ENCODE peak calls at places on chromosome 9, in five cellular contexts. Z is A549, T is lung, L is small intestine, X is uterus. O is an unnamed sample. For H3K4me1 and H3K9me3, the result is how much of the 10 kb centered on the place peaks cover.

GRCh38 chr9:131636593-131636992 is 91.3 kb downstream of the PRRT1B start:
- DNase-seq in Z (no peak), L (no peak), X (no peak), T (no peak), O (peak)

GRCh38 chr9:68533678-68534077 is 7.0 kb downstream of the TMEM252 start:
- DNase-seq in T (no peak), X (no peak), Z (no peak), L (no peak), O (no peak)

GRCh38 chr9:135492886-135493669 is 7.4 kb upstream of the MRPS2 start:
- DNase-seq in X (no peak), Z (no peak), L (no peak), T (no peak), O (peak)

GRCh38 chr9:135701067-135701967 is 668 bp upstream of the KCNT1 start:
- DNase-seq in Z (no peak), L (no peak), X (no peak), T (no peak), O (no peak)

GRCh38 chr9:83965350-83966208 is 14.4 kb downstream of the HNRNPK start:
- DNase-seq in Z (no peak), X (no peak), T (no peak), L (peak), O (no peak)

GRCh38 chr9:130448035-130448624 is 3.4 kb downstream of the ASS1 start:
- DNase-seq in X (no peak), L (no peak), T (no peak), Z (no peak), O (peak)

GRCh38 chr9:16816006-16816405 is 54.5 kb downstream of the BNC2 start:
- DNase-seq in L (no peak), X (no peak), Z (no peak), T (no peak), O (no peak)

GRCh38 chr9:105385372-105385985 is 62.4 kb upstream of the FSD1L start:
- DNase-seq in L (peak), X (peak), Z (no peak), T (no peak), O (no peak)

GRCh38 chr9:89375181-89375760 is 57.0 kb downstream of the SECISBP2 start:
- DNase-seq in L (peak), Z (no peak), T (no peak), X (no peak), O (peak)

GRCh38 chr9:106588601-106589000 is 274.4 kb upstream of the ZNF462 start:
- DNase-seq in L (no peak), Z (no peak), X (no peak), T (no peak), O (no peak)

GRCh38 chr9:105656131-105656921 is 5.9 kb upstream of the TAL2 start:
- DNase-seq in T (no peak), X (no peak), Z (peak), L (peak), O (peak)

GRCh38 chr9:90900130-90900529 is 98.5 kb downstream of the SYK start:
- DNase-seq in X (no peak), T (no peak), Z (no peak), L (no peak), O (peak)

GRCh38 chr9:69963728-69964127 is 79.9 kb upstream of the MAMDC2 start:
- DNase-seq in X (no peak), Z (no peak), T (no peak), L (no peak), O (no peak)

GRCh38 chr9:136095028-136095494 is at the start of gene NACC2:
- DNase-seq in T (no peak), Z (no peak), L (peak), X (peak), O (peak)

GRCh38 chr9:118059520-118060278 is 355.5 kb downstream of the TLR4 start:
- DNase-seq in T (no peak), L (peak), Z (no peak), X (no peak), O (peak)

GRCh38 chr9:121339437-121339836 is 30.6 kb downstream of the STOM start:
- DNase-seq in T (no peak), Z (no peak), X (no peak), L (no peak), O (no peak)

GRCh38 chr9:3526903-3527652 is 1.3 kb upstream of the RFX3 start:
- DNase-seq in X (no peak), L (peak), T (no peak), Z (peak), O (no peak)

DNA sequence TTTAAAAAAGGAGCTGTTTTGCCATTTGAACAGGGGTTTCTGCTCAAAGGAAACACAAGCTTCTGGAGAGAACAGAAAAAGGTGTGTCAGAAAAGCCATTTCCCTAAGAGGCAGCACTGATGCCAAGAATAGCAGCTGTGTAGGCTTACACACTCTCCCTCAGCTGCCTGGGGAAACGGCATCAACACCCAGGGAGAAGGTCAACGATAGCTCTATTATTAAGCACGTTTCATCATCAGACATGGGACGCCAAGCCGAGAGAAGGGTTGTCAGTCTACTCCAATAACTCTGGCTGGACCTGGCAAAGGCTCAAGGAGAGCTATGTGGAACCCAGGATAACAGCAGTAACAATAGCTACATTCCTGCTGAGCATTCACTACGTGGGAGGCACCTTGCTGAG is 314.2 kb downstream of the CDK5RAP2 start:
- DNase-seq in T (no peak), X (no peak), Z (no peak), L (no peak), O (peak)
- H3K27ac ChIP-seq in T (no peak), X (no peak), Z (no peak), L (no peak), O (no peak)

DNA sequence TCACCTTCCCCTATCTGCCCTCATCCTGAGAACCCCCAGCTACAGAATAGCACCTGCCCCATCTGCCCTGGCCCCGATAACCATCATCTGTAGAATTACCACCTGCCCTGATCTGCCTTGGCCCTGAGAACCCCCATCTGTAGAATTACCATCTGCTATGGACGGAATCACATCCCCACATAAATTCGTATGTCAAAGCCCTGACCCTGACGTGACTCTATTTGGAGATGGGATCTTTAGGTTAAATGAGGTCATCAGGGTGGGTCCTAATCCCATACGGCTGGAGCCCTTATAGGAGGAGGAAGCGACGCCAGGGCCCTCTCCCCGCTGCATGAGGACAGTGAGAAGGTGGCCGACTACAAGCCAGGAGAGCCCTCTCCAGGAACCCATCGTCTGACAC is 32.6 kb downstream of the SARDH start:
- DNase-seq in Z (no peak), T (no peak), L (no peak), X (no peak), O (no peak)
- H3K4me1 ChIP-seq in Z (under half), T (under half), L (under half), X (under half), O (under half)

GRCh38 chr9:23172979-23173637 is 652.9 kb downstream of the ELAVL2 start:
- DNase-seq in T (no peak), Z (no peak), L (no peak), X (no peak), O (no peak)
- H3K9me3 ChIP-seq in T (under half), Z (under half), L (under half), X (under half), O (under half)

GRCh38 chr9:95129651-95130291 is 187.7 kb downstream of the FANCC start:
- DNase-seq in L (peak), X (no peak), T (no peak), Z (no peak), O (no peak)
- H3K27ac ChIP-seq in L (no peak), X (no peak), T (no peak), Z (no peak), O (no peak)

DNA sequence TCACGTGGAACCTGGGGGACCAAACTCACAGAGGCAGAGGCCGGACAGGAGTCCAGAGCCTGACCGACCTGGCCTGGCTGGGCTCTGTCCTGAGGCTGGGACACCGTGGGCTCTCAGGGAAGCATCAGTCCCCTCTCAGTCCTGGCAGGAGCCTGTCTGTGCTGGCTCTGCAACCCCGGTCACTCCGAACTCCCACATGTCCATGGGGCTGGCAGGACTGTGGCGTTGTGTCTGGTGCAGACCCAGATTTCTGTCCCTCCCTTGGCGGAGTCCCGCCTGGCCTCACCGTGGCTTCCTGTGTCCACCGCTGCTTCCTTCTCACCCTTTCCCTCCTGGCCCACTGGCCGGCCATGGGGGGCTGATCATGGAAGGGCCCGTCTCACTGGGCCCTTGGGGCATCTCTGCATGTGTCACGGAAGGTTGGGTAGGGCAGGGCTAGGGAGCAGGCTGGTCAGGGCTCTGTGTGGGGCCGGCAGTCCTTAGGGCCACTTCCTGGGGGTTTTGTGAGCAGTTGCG is 68.8 kb downstream of the RXRA start:
- DNase-seq in T (no peak), L (no peak), Z (no peak), X (no peak), O (no peak)
- H3K4me1 ChIP-seq in T (half or more), L (under half), Z (under half), X (under half), O (under half)

DNA sequence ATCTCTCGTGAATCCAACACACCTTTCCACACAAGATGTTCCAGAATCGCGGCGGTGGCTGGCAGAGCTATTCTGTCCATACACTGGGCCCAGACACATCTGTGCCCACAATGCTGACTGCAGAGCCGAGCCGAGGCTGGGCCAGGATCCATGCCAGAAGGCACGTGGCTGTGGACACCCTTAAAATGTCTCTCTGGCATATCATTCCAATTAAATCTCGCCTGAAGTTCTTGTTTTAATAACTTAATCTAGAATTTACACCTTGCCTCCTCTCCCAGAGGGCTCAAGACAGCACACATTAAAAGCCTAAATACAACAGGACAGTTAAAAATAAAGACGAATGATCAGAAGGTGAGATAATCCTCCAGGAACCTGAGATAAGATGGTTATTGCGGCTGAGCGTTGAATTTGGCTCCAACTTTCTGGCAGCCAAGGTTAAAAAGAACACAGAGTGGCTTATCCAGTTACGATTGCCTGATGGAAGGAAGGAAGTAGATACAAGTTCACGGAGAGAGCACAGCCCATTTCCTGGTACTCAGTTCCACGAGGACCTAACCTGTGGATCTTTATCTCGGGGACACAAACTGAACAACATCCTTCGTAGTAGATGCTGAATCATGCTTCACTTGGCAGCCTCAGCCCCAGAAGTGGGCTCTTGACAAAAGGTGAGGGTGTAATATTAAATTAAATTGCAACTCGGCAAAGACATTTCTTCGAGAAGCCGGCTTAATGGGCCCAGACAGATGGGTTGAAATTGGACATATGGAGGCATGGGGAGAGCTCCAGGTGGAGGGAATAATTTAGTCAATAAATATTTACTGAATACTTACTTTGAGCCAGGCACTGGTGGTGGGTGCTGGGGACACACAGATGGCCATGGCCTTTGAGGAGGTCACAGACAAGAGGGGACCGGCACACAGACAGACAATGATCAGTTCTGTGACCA is 86.0 kb upstream of the TBC1D2 start:
- DNase-seq in X (no peak), Z (no peak), L (no peak), T (no peak), O (no peak)
- H3K9me3 ChIP-seq in X (under half), Z (under half), L (under half), T (under half), O (under half)

GRCh38 chr9:126327750-126328120 is 1.1 kb downstream of the MVB12B start:
- DNase-seq in T (no peak), X (no peak), Z (no peak), L (no peak), O (no peak)

GRCh38 chr9:126331964-126332748 is 5.5 kb downstream of the MVB12B start:
- DNase-seq in L (no peak), X (no peak), T (no peak), Z (no peak), O (no peak)

GRCh38 chr9:126327016-126327749 is 554 bp downstream of the MVB12B start:
- DNase-seq in L (no peak), Z (peak), X (peak), T (no peak), O (no peak)

GRCh38 chr9:126328415-126328814 is 1.8 kb downstream of the MVB12B start:
- DNase-seq in L (no peak), T (no peak), Z (no peak), X (no peak), O (no peak)

GRCh38 chr9:126329476-126330275 is 3.0 kb downstream of the MVB12B start:
- DNase-seq in L (peak), Z (no peak), T (no peak), X (no peak), O (peak)
- H3K27ac ChIP-seq in L (peak), Z (no peak), T (peak), X (no peak), O (no peak)

GRCh38 chr9:23375511-23375910 is 450.5 kb downstream of the ELAVL2 start:
- DNase-seq in L (no peak), X (no peak), Z (no peak), T (no peak), O (no peak)

GRCh38 chr9:23382418-23382817 is 443.6 kb downstream of the ELAVL2 start:
- DNase-seq in L (no peak), T (no peak), Z (no peak), X (no peak), O (no peak)

GRCh38 chr9:23379842-23380241 is 446.2 kb downstream of the ELAVL2 start:
- DNase-seq in Z (no peak), X (no peak), T (no peak), L (no peak), O (no peak)

GRCh38 chr9:23380821-23381220 is 445.2 kb downstream of the ELAVL2 start:
- DNase-seq in L (no peak), Z (no peak), T (no peak), X (no peak), O (no peak)
- H3K4me1 ChIP-seq in L (under half), Z (under half), T (under half), X (under half), O (under half)

O was measured in right cardiac atrium.